ENCODE peak calls at places on chromosomes 3 and 15, in six cellular contexts. F is OCI-LY7, Y is HEK293T, I is IMR-90, N is neural crest cell, S is glomerular endothelial cell. X is an unnamed sample.

GRCh38 chr3:143280984-143281383 is 161.4 kb downstream of the CHST2 start:
- DNase-seq in F (no peak), Y (no peak), I (no peak), N (no peak), S (no peak), X (no peak)

GRCh38 chr15:65388306-65389080 is 10.7 kb upstream of the IGDCC3 start:
- DNase-seq in F (no peak), Y (no peak), I (no peak), N (no peak), S (no peak), X (no peak)

GRCh38 chr15:45869034-45869668 is 234.3 kb downstream of the SQOR start:
- DNase-seq in F (no peak), Y (no peak), I (no peak), N (no peak), S (no peak), X (no peak)

GRCh38 chr3:72829701-72830100 is 18.5 kb downstream of the SHQ1 start:
- DNase-seq in F (no peak), Y (no peak), I (peak; percentile 40), N (no peak), S (no peak), X (no peak)

GRCh38 chr15:101148166-101148880 is 103.5 kb downstream of the CHSY1 start:
- DNase-seq in F (no peak), Y (no peak), I (no peak), N (no peak), S (no peak), X (peak; percentile 70)

GRCh38 chr3:45182915-45183881 is 37.0 kb upstream of the CDCP1 start:
- DNase-seq in F (no peak), Y (peak; percentile 31), I (peak; percentile 54), N (no peak), S (no peak), X (no peak)

GRCh38 chr3:111768571-111769100 is 90.4 kb upstream of the PHLDB2 start:
- DNase-seq in F (no peak), Y (no peak), I (peak; percentile 91), N (no peak), S (peak; percentile 77), X (no peak)

GRCh38 chr3:88031543-88032148 is 27.2 kb downstream of the CGGBP1 start:
- DNase-seq in F (peak; percentile 60), Y (no peak), I (peak; percentile 27), N (no peak), S (no peak), X (peak; percentile 53)

GRCh38 chr15:40481671-40482070 is 10.9 kb downstream of the CHST14 start:
- DNase-seq in F (no peak), Y (no peak), I (no peak), N (no peak), S (no peak), X (no peak)

GRCh38 chr15:90749754-90750153 is 32.6 kb downstream of the BLM start:
- DNase-seq in F (no peak), Y (no peak), I (no peak), N (no peak), S (no peak), X (peak; percentile 48)

GRCh38 chr3:168040624-168041208 is 55.0 kb downstream of the GOLIM4 start:
- DNase-seq in F (peak; percentile 63), Y (peak; percentile 47), I (peak; percentile 74), N (no peak), S (peak; percentile 31), X (peak; percentile 52)

GRCh38 chr3:159130108-159130507 is 328.3 kb downstream of the MFSD1 start:
- DNase-seq in F (no peak), Y (peak; percentile 10), I (peak; percentile 1), N (peak; percentile 2), S (no peak), X (peak; percentile 52)

GRCh38 chr3:99315896-99316295 is 322.5 kb upstream of the COL8A1 start:
- DNase-seq in F (no peak), Y (no peak), I (peak; percentile 25), N (no peak), S (no peak), X (no peak)

GRCh38 chr3:125067225-125067624 is 11.4 kb upstream of the HEG1 start:
- DNase-seq in F (no peak), Y (no peak), I (peak; percentile 45), N (no peak), S (no peak), X (no peak)

GRCh38 chr3:174216948-174217718 is 642.0 kb upstream of the NAALADL2 start:
- DNase-seq in F (no peak), Y (no peak), I (no peak), N (no peak), S (no peak), X (no peak)

GRCh38 chr3:63753567-63753966 is 65.5 kb upstream of the C3orf49 start:
- DNase-seq in F (no peak), Y (peak; percentile 17), I (peak; percentile 31), N (no peak), S (no peak), X (no peak)

GRCh38 chr15:74322558-74323180 is 44.8 kb downstream of the CYP11A1 start:
- DNase-seq in F (peak; percentile 66), Y (peak; percentile 82), I (peak; percentile 58), N (peak; percentile 67), S (no peak), X (peak; percentile 73)

GRCh38 chr3:47370887-47371697 is 9.7 kb upstream of the PTPN23 start:
- DNase-seq in F (peak; percentile 54), Y (peak; percentile 43), I (no peak), N (peak; percentile 13), S (no peak), X (peak; percentile 53)

GRCh38 chr15:48896775-48897143 is 18.8 kb downstream of the EID1 start:
- DNase-seq in F (no peak), Y (no peak), I (no peak), N (peak; percentile 26), S (no peak), X (no peak)

GRCh38 chr3:67381667-67382272 is 272.6 kb downstream of the SUCLG2 start:
- DNase-seq in F (peak; percentile 57), Y (peak; percentile 15), I (peak; percentile 27), N (peak; percentile 42), S (peak; percentile 20), X (peak; percentile 41)

GRCh38 chr15:101617390-101617965 is 34.7 kb downstream of the TM2D3 start:
- DNase-seq in F (no peak), Y (no peak), I (no peak), N (no peak), S (no peak), X (no peak)

GRCh38 chr15:67501177-67501835 is 19.6 kb upstream of the C15orf61 start:
- DNase-seq in F (peak; percentile 57), Y (no peak), I (peak; percentile 54), N (no peak), S (no peak), X (peak; percentile 12)

GRCh38 chr3:42652611-42653302 is 740 bp upstream of the ZBTB47 start:
- DNase-seq in F (peak; percentile 42), Y (no peak), I (peak; percentile 78), N (no peak), S (peak; percentile 31), X (peak; percentile 54)

GRCh38 chr3:34365766-34366165 is 567.3 kb downstream of the PDCD6IP start:
- DNase-seq in F (no peak), Y (no peak), I (no peak), N (no peak), S (no peak), X (no peak)

GRCh38 chr3:161264771-161265343 is 43.7 kb downstream of the NMD3 start:
- DNase-seq in F (no peak), Y (no peak), I (peak; percentile 43), N (no peak), S (no peak), X (no peak)

GRCh38 chr3:11568503-11569155 is 75.1 kb downstream of the VGLL4 start:
- DNase-seq in F (no peak), Y (no peak), I (peak; percentile 93), N (no peak), S (no peak), X (no peak)

GRCh38 chr15:40244961-40245523 is 6.2 kb downstream of the PAK6 start:
- DNase-seq in F (no peak), Y (no peak), I (no peak), N (no peak), S (no peak), X (no peak)

GRCh38 chr15:25525741-25526140 is 86.9 kb upstream of the UBE3A start:
- DNase-seq in F (no peak), Y (no peak), I (no peak), N (no peak), S (no peak), X (no peak)

GRCh38 chr3:79086514-79086913 is 681.3 kb downstream of the ROBO1 start:
- DNase-seq in F (peak; percentile 44), Y (peak; percentile 68), I (peak; percentile 63), N (peak; percentile 58), S (peak; percentile 42), X (peak; percentile 61)

GRCh38 chr3:101970915-101971314 is 121.6 kb downstream of the NFKBIZ start:
- DNase-seq in F (no peak), Y (no peak), I (no peak), N (no peak), S (no peak), X (no peak)

GRCh38 chr3:188533612-188534357 is 379.8 kb downstream of the LPP start:
- DNase-seq in F (no peak), Y (no peak), I (no peak), N (no peak), S (no peak), X (no peak)

GRCh38 chr3:179852117-179852886 is 184.4 kb downstream of the PEX5L start:
- DNase-seq in F (no peak), Y (no peak), I (peak; percentile 92), N (no peak), S (no peak), X (peak; percentile 33)

GRCh38 chr3:103644450-103644849 is 1209.6 kb downstream of the ZPLD1 start:
- DNase-seq in F (no peak), Y (no peak), I (no peak), N (no peak), S (no peak), X (no peak)

GRCh38 chr3:108420926-108421325 is 89.5 kb downstream of the MYH15 start:
- DNase-seq in F (no peak), Y (no peak), I (peak; percentile 91), N (no peak), S (no peak), X (no peak)

GRCh38 chr15:55770261-55770660 is 27.3 kb upstream of the PRTG start:
- DNase-seq in F (no peak), Y (no peak), I (peak; percentile 20), N (no peak), S (no peak), X (no peak)

GRCh38 chr3:80688814-80689213 is 921.0 kb upstream of the ROBO1 start:
- DNase-seq in F (no peak), Y (no peak), I (no peak), N (no peak), S (peak; percentile 34), X (no peak)

GRCh38 chr3:89372456-89372855 is 265.0 kb downstream of the EPHA3 start:
- DNase-seq in F (no peak), Y (no peak), I (no peak), N (no peak), S (no peak), X (no peak)

GRCh38 chr3:183584246-183584913 is 28.9 kb upstream of the KLHL6 start:
- DNase-seq in F (peak; percentile 69), Y (no peak), I (peak; percentile 53), N (no peak), S (no peak), X (no peak)

GRCh38 chr3:53715815-53716483 is 130.3 kb downstream of the CHDH start:
- DNase-seq in F (no peak), Y (no peak), I (no peak), N (no peak), S (no peak), X (no peak)

X was measured in GM12865.